ENCODE peak calls at places on chromosomes 2 and 18, in five cellular contexts. One of them, this sample, is unnamed.

GRCh38 chr2:59019551-59020164 is 778.5 kb upstream of the FANCL start:
- DNase-seq in H1: no peak
- DNase-seq in HepG2: no peak
- DNase-seq in K562: no peak
- DNase-seq in GM12878: no peak
- DNase-seq in this sample: no peak

GRCh38 chr2:99481941-99482340 is 7.9 kb downstream of the REV1 start:
- DNase-seq in H1: no peak
- DNase-seq in K562: no peak
- DNase-seq in HepG2: peak
- DNase-seq in GM12878: no peak
- DNase-seq in this sample: no peak

GRCh38 chr2:121062493-121062892 is 222.5 kb downstream of the TFCP2L1 start:
- DNase-seq in H1: no peak
- DNase-seq in K562: no peak
- DNase-seq in GM12878: no peak
- DNase-seq in HepG2: no peak
- DNase-seq in this sample: no peak

GRCh38 chr2:26757873-26758789 is 6.0 kb upstream of the SLC35F6 start:
- DNase-seq in HepG2: peak
- DNase-seq in K562: no peak
- DNase-seq in GM12878: peak
- DNase-seq in H1: no peak
- DNase-seq in this sample: peak

GRCh38 chr2:241908686-241909420 is 39.3 kb downstream of the RTP5 start:
- DNase-seq in H1: peak
- DNase-seq in GM12878: no peak
- DNase-seq in K562: no peak
- DNase-seq in HepG2: no peak
- DNase-seq in this sample: no peak

GRCh38 chr18:47680488-47680887 is 250.0 kb downstream of the SMAD2 start:
- DNase-seq in HepG2: no peak
- DNase-seq in GM12878: peak
- DNase-seq in H1: no peak
- DNase-seq in K562: no peak
- DNase-seq in this sample: no peak

GRCh38 chr18:2515408-2515807 is 55.9 kb downstream of the METTL4 start:
- DNase-seq in K562: no peak
- DNase-seq in HepG2: no peak
- DNase-seq in GM12878: no peak
- DNase-seq in H1: no peak
- DNase-seq in this sample: peak

GRCh38 chr2:80281083-80281482 is 23.5 kb downstream of the LRRTM1 start:
- DNase-seq in GM12878: no peak
- DNase-seq in K562: no peak
- DNase-seq in H1: no peak
- DNase-seq in HepG2: no peak
- DNase-seq in this sample: no peak

GRCh38 chr2:241759091-241759807 is 17.4 kb upstream of the GAL3ST2 start:
- DNase-seq in H1: no peak
- DNase-seq in GM12878: no peak
- DNase-seq in K562: no peak
- DNase-seq in HepG2: no peak
- DNase-seq in this sample: no peak

GRCh38 chr2:96839875-96840850 is 3.7 kb downstream of the ANKRD23 start:
- DNase-seq in H1: no peak
- DNase-seq in K562: no peak
- DNase-seq in HepG2: no peak
- DNase-seq in GM12878: no peak
- DNase-seq in this sample: no peak

GRCh38 chr2:28645553-28645952 is 106.1 kb upstream of the PPP1CB start:
- DNase-seq in GM12878: no peak
- DNase-seq in HepG2: no peak
- DNase-seq in H1: no peak
- DNase-seq in K562: no peak
- DNase-seq in this sample: no peak

GRCh38 chr2:28642796-28643195 is 108.8 kb upstream of the PPP1CB start:
- DNase-seq in GM12878: no peak
- DNase-seq in H1: no peak
- DNase-seq in K562: no peak
- DNase-seq in HepG2: no peak
- DNase-seq in this sample: no peak

GRCh38 chr2:28643324-28643723 is 108.3 kb upstream of the PPP1CB start:
- DNase-seq in K562: no peak
- DNase-seq in HepG2: peak
- DNase-seq in H1: no peak
- DNase-seq in GM12878: no peak
- DNase-seq in this sample: no peak

GRCh38 chr2:28643911-28644334 is 107.7 kb upstream of the PPP1CB start:
- DNase-seq in K562: no peak
- DNase-seq in GM12878: no peak
- DNase-seq in H1: no peak
- DNase-seq in HepG2: no peak
- DNase-seq in this sample: no peak

GRCh38 chr2:28644760-28645159 is 106.9 kb upstream of the PPP1CB start:
- DNase-seq in H1: no peak
- DNase-seq in GM12878: no peak
- DNase-seq in HepG2: no peak
- DNase-seq in K562: no peak
- DNase-seq in this sample: no peak
- TF ChIP-seq SRF in H1: no peak
- TF ChIP-seq SRF in GM12878: no peak
- TF ChIP-seq SRF in HepG2: no peak
- TF ChIP-seq SRF in K562: no peak
- TF ChIP-seq SRF in this sample: no peak

GRCh38 chr2:198325359-198325758 is 521.0 kb downstream of the PLCL1 start:
- DNase-seq in H1: no peak
- DNase-seq in GM12878: no peak
- DNase-seq in K562: no peak
- DNase-seq in HepG2: no peak
- DNase-seq in this sample: no peak

GRCh38 chr2:198326431-198326830 is 522.0 kb downstream of the PLCL1 start:
- DNase-seq in H1: no peak
- DNase-seq in K562: no peak
- DNase-seq in HepG2: no peak
- DNase-seq in GM12878: no peak
- DNase-seq in this sample: no peak

GRCh38 chr2:198328454-198328853 is 524.1 kb downstream of the PLCL1 start:
- DNase-seq in GM12878: no peak
- DNase-seq in HepG2: no peak
- DNase-seq in K562: no peak
- DNase-seq in H1: no peak
- DNase-seq in this sample: no peak

GRCh38 chr2:198324071-198324470 is 519.7 kb downstream of the PLCL1 start:
- DNase-seq in HepG2: no peak
- DNase-seq in H1: no peak
- DNase-seq in K562: no peak
- DNase-seq in GM12878: no peak
- DNase-seq in this sample: no peak

DNA sequence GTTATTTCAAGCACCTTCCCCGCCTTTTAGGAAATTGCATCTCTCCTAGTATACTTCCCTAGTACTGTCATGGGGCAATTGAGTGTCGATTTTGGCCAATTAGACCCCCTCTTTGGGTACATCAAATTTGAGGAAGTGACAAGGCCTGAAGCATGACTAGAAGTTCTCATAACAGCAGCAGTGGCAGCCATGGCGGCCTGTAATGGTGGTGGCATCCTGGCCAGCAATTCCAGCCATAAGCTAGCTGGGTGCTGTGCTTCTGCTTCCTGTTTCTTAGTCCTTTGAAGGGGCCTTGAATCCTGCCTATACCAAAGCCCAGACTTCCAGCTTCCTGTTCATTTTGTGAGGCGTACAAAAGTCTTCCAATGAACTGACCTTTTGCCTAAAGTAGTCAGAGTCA is 523.1 kb downstream of the PLCL1 start:
- DNase-seq in HepG2: no peak
- DNase-seq in GM12878: no peak
- DNase-seq in K562: no peak
- DNase-seq in H1: no peak
- DNase-seq in this sample: no peak
- H3K27ac ChIP-seq in HepG2: no peak
- H3K27ac ChIP-seq in GM12878: no peak
- H3K27ac ChIP-seq in K562: no peak
- H3K27ac ChIP-seq in H1: no peak
- H3K27ac ChIP-seq in this sample: no peak

GRCh38 chr2:72887836-72888437 is 729 bp downstream of the SPR start:
- DNase-seq in H1: peak
- DNase-seq in HepG2: peak
- DNase-seq in GM12878: no peak
- DNase-seq in K562: peak
- DNase-seq in this sample: peak
- TF ChIP-seq CTCF in H1: peak
- TF ChIP-seq CTCF in HepG2: peak
- TF ChIP-seq CTCF in GM12878: peak
- TF ChIP-seq CTCF in K562: peak
- TF ChIP-seq CTCF in this sample: peak

GRCh38 chr2:173195100-173195499 is 119.5 kb downstream of the MAP3K20 start:
- DNase-seq in GM12878: no peak
- DNase-seq in H1: no peak
- DNase-seq in HepG2: no peak
- DNase-seq in K562: no peak
- DNase-seq in this sample: no peak

GRCh38 chr2:173187911-173188788 is 112.5 kb downstream of the MAP3K20 start:
- DNase-seq in H1: no peak
- DNase-seq in HepG2: no peak
- DNase-seq in GM12878: no peak
- DNase-seq in K562: peak
- DNase-seq in this sample: no peak

GRCh38 chr2:173193925-173194324 is 118.3 kb downstream of the MAP3K20 start:
- DNase-seq in H1: no peak
- DNase-seq in K562: no peak
- DNase-seq in GM12878: no peak
- DNase-seq in HepG2: no peak
- DNase-seq in this sample: no peak

GRCh38 chr2:173192071-173192470 is 116.4 kb downstream of the MAP3K20 start:
- DNase-seq in HepG2: no peak
- DNase-seq in H1: no peak
- DNase-seq in GM12878: no peak
- DNase-seq in K562: no peak
- DNase-seq in this sample: no peak

GRCh38 chr2:173191601-173192000 is 116.0 kb downstream of the MAP3K20 start:
- DNase-seq in K562: no peak
- DNase-seq in GM12878: no peak
- DNase-seq in HepG2: no peak
- DNase-seq in H1: no peak
- DNase-seq in this sample: no peak
- TF ChIP-seq SRF in K562: no peak
- TF ChIP-seq SRF in GM12878: no peak
- TF ChIP-seq SRF in HepG2: no peak
- TF ChIP-seq SRF in H1: no peak
- TF ChIP-seq SRF in this sample: no peak

This sample was measured in HCT116.